ENCODE peak calls at places on chromosome 1, in ten cellular contexts. A is hypothalamus; S is stimulated activated naive CD8-positive, alpha-beta T cell treated with anti-CD3 and anti-CD28 coated beads, Interleukin-15, amount 100 ng/mL, for 72 hours; C is mesothelial cell of epicardium; D is NAMALWA; K is memory B cell; W is Calu3; U is stimulated activated CD8-positive, alpha-beta memory T cell treated with anti-CD3 and anti-CD28 coated beads, Interleukin-7, amount 100 ng/mL, for 1 hour; V is naive thymus-derived CD4-positive, alpha-beta T cell; B is D721Med. E is an unnamed sample.

GRCh38 chr1:52423055-52423454 is 18.7 kb downstream of the PRPF38A start:
- DNase-seq in U (no peak), K (no peak), A (no peak), W (no peak), S (no peak), C (no peak), V (no peak), D (no peak), B (no peak), E (no peak)

GRCh38 chr1:113133038-113133437 is 60.0 kb downstream of the LRIG2 start:
- DNase-seq in S (peak; percentile 69), W (no peak), A (no peak), V (no peak), B (no peak), K (no peak), D (no peak), C (no peak), U (no peak), E (no peak)

GRCh38 chr1:29090937-29091618 is 32.6 kb downstream of the TMEM200B start:
- DNase-seq in B (no peak), A (no peak), K (no peak), S (no peak), U (no peak), V (no peak), W (no peak), D (no peak), C (no peak), E (no peak)

GRCh38 chr1:16167331-16168143 is 11.7 kb upstream of the EPHA2 start:
- DNase-seq in B (no peak), D (peak; percentile 87), U (peak; percentile 14), S (peak; percentile 64), V (peak; percentile 58), W (peak; percentile 73), C (peak; percentile 71), K (peak; percentile 75), A (no peak), E (no peak)

GRCh38 chr1:230250676-230251075 is 175.5 kb downstream of the PGBD5 start:
- DNase-seq in U (no peak), K (no peak), C (no peak), W (no peak), V (no peak), D (no peak), B (no peak), A (no peak), S (no peak), E (no peak)

GRCh38 chr1:60222492-60223369 is 149.2 kb upstream of the C1orf87 start:
- DNase-seq in A (no peak), W (no peak), V (no peak), B (no peak), S (no peak), U (no peak), D (no peak), C (no peak), K (no peak), E (no peak)

GRCh38 chr1:3491291-3492246 is 37.1 kb downstream of the ARHGEF16 start:
- DNase-seq in C (peak; percentile 79), W (peak; percentile 75), D (peak; percentile 87), S (peak; percentile 82), V (peak; percentile 87), A (peak; percentile 60), K (peak; percentile 90), U (peak; percentile 77), B (peak; percentile 59), E (peak; percentile 76)

GRCh38 chr1:38256072-38256471 is 209.5 kb upstream of the POU3F1 start:
- DNase-seq in W (no peak), S (no peak), V (no peak), D (no peak), U (no peak), K (no peak), B (no peak), A (no peak), C (no peak), E (no peak)

GRCh38 chr1:175641633-175642032 is 101.8 kb downstream of the TNR start:
- DNase-seq in D (no peak), A (no peak), U (no peak), B (no peak), C (no peak), V (no peak), S (no peak), K (no peak), W (no peak), E (no peak)

GRCh38 chr1:40868051-40868723 is 6.0 kb upstream of the CITED4 start:
- DNase-seq in A (no peak), K (no peak), D (no peak), W (peak; percentile 39), U (no peak), S (no peak), V (no peak), C (no peak), B (no peak), E (peak; percentile 79)

GRCh38 chr1:207968521-207968944 is 57.6 kb upstream of the CD34 start:
- DNase-seq in S (no peak), W (no peak), B (no peak), C (no peak), D (no peak), V (no peak), K (no peak), A (no peak), U (no peak), E (no peak)

GRCh38 chr1:59173721-59174120 is 123.2 kb upstream of the FGGY start:
- DNase-seq in D (no peak), U (no peak), A (no peak), K (no peak), W (no peak), C (no peak), S (no peak), V (no peak), B (no peak), E (no peak)

GRCh38 chr1:64295136-64295535 is 91.7 kb downstream of the UBE2U start:
- DNase-seq in A (no peak), K (no peak), C (no peak), W (no peak), S (no peak), U (no peak), V (no peak), D (no peak), B (no peak), E (no peak)

E was measured in OCI-M1.